ENCODE peak calls at places on chromosomes 4 and X, in four cellular contexts. One of them, this sample, is unnamed.

GRCh38 chr4:2785613-2786012 is 7.3 kb upstream of the SH3BP2 start:
- DNase-seq in HepG2: no peak
- DNase-seq in HCT116: no peak
- DNase-seq in K562: no peak
- DNase-seq in this sample: no peak

GRCh38 chrX:87160435-87161010 is 357.1 kb upstream of the KLHL4 start:
- DNase-seq in HepG2: no peak
- DNase-seq in HCT116: no peak
- DNase-seq in K562: no peak
- DNase-seq in this sample: no peak

GRCh38 chr4:100929753-100930152 is 411.9 kb upstream of the EMCN start:
- DNase-seq in HepG2: no peak
- DNase-seq in HCT116: no peak
- DNase-seq in K562: no peak
- DNase-seq in this sample: no peak

GRCh38 chr4:103375278-103375677 is 177.1 kb upstream of the CENPE start:
- DNase-seq in HepG2: no peak
- DNase-seq in HCT116: peak
- DNase-seq in K562: no peak
- DNase-seq in this sample: no peak

GRCh38 chrX:149540621-149541520 is at the start of gene EOLA1:
- DNase-seq in HepG2: peak
- DNase-seq in HCT116: peak
- DNase-seq in K562: no peak
- DNase-seq in this sample: peak

GRCh38 chrX:47664737-47665136 is 5.8 kb upstream of the UXT start:
- DNase-seq in HepG2: peak
- DNase-seq in HCT116: no peak
- DNase-seq in K562: peak
- DNase-seq in this sample: no peak

GRCh38 chrX:70001708-70002341 is 47.9 kb downstream of the AWAT2 start:
- DNase-seq in HepG2: no peak
- DNase-seq in HCT116: no peak
- DNase-seq in K562: no peak
- DNase-seq in this sample: no peak

GRCh38 chr4:84319124-84319523 is 180.0 kb downstream of the NKX6-1 start:
- DNase-seq in HepG2: no peak
- DNase-seq in HCT116: no peak
- DNase-seq in K562: no peak
- DNase-seq in this sample: no peak

GRCh38 chr4:89266128-89266527 is 41.5 kb downstream of the GPRIN3 start:
- DNase-seq in HepG2: no peak
- DNase-seq in HCT116: no peak
- DNase-seq in K562: no peak
- DNase-seq in this sample: no peak

GRCh38 chr4:1621996-1622637 is 62.0 kb downstream of the FAM53A start:
- DNase-seq in HepG2: no peak
- DNase-seq in HCT116: no peak
- DNase-seq in K562: no peak
- DNase-seq in this sample: no peak

GRCh38 chrX:135275973-135276372 is 24.1 kb downstream of the ETDA start:
- DNase-seq in HepG2: no peak
- DNase-seq in HCT116: no peak
- DNase-seq in K562: no peak
- DNase-seq in this sample: no peak

GRCh38 chr4:134324179-134324578 is 122.6 kb upstream of the PABPC4L start:
- DNase-seq in HepG2: no peak
- DNase-seq in HCT116: no peak
- DNase-seq in K562: no peak
- DNase-seq in this sample: no peak

GRCh38 chr4:10018818-10019438 is 2.4 kb downstream of the SLC2A9 start:
- DNase-seq in HepG2: no peak
- DNase-seq in HCT116: peak
- DNase-seq in K562: peak
- DNase-seq in this sample: peak
- H3K4me3 ChIP-seq in HepG2: peak
- H3K4me3 ChIP-seq in HCT116: peak
- H3K4me3 ChIP-seq in K562: peak
- H3K4me3 ChIP-seq in this sample: peak

GRCh38 chr4:153545822-153546221 is 79.7 kb downstream of the TMEM131L start:
- DNase-seq in HepG2: no peak
- DNase-seq in HCT116: no peak
- DNase-seq in K562: no peak
- DNase-seq in this sample: no peak
- TF ChIP-seq POLR2AphosphoS5 in HepG2: no peak
- TF ChIP-seq POLR2AphosphoS5 in HCT116: no peak
- TF ChIP-seq POLR2AphosphoS5 in K562: no peak
- TF ChIP-seq POLR2AphosphoS5 in this sample: no peak

GRCh38 chr4:97072666-97073065 is 1070.6 kb downstream of the STPG2 start:
- DNase-seq in HepG2: no peak
- DNase-seq in HCT116: no peak
- DNase-seq in K562: no peak
- DNase-seq in this sample: no peak
- TF ChIP-seq TCF7L2 in HepG2: no peak
- TF ChIP-seq TCF7L2 in HCT116: no peak
- TF ChIP-seq TCF7L2 in K562: no peak
- TF ChIP-seq TCF7L2 in this sample: no peak

GRCh38 chrX:9703406-9703805 is 62.2 kb downstream of the GPR143 start:
- DNase-seq in HepG2: no peak
- DNase-seq in HCT116: no peak
- DNase-seq in K562: no peak
- DNase-seq in this sample: no peak

GRCh38 chrX:9708086-9708485 is 57.6 kb downstream of the GPR143 start:
- DNase-seq in HepG2: no peak
- DNase-seq in HCT116: no peak
- DNase-seq in K562: no peak
- DNase-seq in this sample: no peak

GRCh38 chrX:9706426-9706825 is 59.2 kb downstream of the GPR143 start:
- DNase-seq in HepG2: no peak
- DNase-seq in HCT116: no peak
- DNase-seq in K562: no peak
- DNase-seq in this sample: no peak

GRCh38 chrX:9707306-9708015 is 58.2 kb downstream of the GPR143 start:
- DNase-seq in HepG2: no peak
- DNase-seq in HCT116: no peak
- DNase-seq in K562: no peak
- DNase-seq in this sample: no peak

DNA sequence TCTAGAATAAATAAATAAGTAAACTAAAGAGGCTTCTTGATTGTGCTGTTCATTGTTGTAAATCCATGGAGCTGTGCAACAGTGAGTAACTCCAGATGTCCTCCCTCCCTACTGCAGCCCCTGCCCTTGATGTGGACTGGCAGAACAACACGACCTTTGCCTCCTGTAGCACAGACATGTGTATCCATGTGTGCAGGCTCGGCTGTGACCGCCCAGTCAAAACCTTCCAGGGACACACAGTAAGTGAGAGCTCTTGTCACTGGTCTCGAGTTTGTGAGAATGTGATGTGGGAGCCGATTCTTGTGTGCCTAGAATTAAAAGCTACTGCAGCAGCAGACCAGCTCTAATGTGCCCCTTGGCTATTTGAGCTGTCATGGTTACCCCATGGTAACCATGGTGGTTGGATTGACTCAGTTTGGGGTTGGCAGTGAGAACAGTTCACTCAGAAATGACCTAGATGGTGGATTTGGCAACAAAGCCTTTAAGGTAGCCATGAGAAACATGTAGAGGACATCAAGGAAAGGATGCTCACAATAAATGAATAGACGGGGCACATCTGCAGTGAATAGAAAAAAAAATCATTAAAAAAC is 60.7 kb downstream of the GPR143 start:
- DNase-seq in HepG2: no peak
- DNase-seq in HCT116: no peak
- DNase-seq in K562: no peak
- DNase-seq in this sample: no peak
- H3K4me3 ChIP-seq in HepG2: no peak
- H3K4me3 ChIP-seq in HCT116: no peak
- H3K4me3 ChIP-seq in K562: no peak
- H3K4me3 ChIP-seq in this sample: no peak

GRCh38 chrX:129965166-129965565 is 17.3 kb upstream of the BCORL1 start:
- DNase-seq in HepG2: no peak
- DNase-seq in HCT116: no peak
- DNase-seq in K562: no peak
- DNase-seq in this sample: no peak

GRCh38 chrX:129958814-129959492 is 23.5 kb upstream of the BCORL1 start:
- DNase-seq in HepG2: no peak
- DNase-seq in HCT116: no peak
- DNase-seq in K562: no peak
- DNase-seq in this sample: no peak

GRCh38 chrX:129963729-129964128 is 18.7 kb upstream of the BCORL1 start:
- DNase-seq in HepG2: no peak
- DNase-seq in HCT116: no peak
- DNase-seq in K562: no peak
- DNase-seq in this sample: no peak

GRCh38 chrX:129959493-129959832 is 23.0 kb upstream of the BCORL1 start:
- DNase-seq in HepG2: no peak
- DNase-seq in HCT116: no peak
- DNase-seq in K562: peak
- DNase-seq in this sample: no peak

DNA sequence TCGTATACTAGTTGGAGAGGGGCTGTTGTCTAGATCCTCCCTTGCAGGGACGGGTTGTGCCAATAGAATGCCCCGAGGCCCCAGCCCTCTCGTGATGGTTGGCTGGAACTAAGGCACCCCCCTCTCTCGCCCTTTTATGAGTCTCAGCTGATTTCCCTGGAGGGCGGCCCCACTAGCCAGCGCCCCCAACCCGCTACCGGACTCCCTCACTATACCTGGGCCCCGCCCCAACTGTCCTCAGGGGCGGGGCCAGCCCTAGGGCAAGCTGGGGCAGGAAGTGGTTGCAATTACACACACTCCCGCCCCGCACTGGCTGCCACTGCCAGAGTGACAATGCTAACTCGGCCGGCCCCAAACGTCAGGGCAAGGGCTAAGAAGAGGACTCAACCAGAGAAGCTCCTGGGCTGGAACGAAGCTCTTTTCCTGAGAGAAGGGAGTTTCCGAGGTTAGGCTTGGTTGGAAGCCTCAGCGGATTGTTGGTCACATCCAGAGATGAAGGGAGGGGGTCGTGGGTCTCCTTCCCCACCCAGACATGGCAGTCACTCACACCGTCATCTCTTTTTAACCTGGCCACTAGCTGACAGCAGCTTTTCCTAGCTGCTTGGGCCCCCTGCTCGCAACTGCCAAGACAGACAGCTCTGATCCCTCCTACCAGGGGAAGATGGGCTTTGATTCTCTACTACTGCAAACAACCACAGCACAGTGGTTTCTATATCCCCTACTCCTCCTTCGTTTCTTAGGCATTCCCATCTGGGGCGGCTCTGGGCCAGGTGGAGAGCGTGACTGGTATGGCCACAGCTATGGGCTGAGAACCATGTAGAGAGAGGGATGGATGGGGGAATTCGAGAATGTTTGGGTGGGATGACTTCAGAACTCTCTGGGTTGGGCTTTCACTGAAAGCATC is 21.0 kb upstream of the BCORL1 start:
- DNase-seq in HepG2: peak
- DNase-seq in HCT116: peak
- DNase-seq in K562: peak
- DNase-seq in this sample: no peak
- TF ChIP-seq POLR2AphosphoS5 in HepG2: no peak
- TF ChIP-seq POLR2AphosphoS5 in HCT116: peak
- TF ChIP-seq POLR2AphosphoS5 in K562: peak
- TF ChIP-seq POLR2AphosphoS5 in this sample: peak

DNA sequence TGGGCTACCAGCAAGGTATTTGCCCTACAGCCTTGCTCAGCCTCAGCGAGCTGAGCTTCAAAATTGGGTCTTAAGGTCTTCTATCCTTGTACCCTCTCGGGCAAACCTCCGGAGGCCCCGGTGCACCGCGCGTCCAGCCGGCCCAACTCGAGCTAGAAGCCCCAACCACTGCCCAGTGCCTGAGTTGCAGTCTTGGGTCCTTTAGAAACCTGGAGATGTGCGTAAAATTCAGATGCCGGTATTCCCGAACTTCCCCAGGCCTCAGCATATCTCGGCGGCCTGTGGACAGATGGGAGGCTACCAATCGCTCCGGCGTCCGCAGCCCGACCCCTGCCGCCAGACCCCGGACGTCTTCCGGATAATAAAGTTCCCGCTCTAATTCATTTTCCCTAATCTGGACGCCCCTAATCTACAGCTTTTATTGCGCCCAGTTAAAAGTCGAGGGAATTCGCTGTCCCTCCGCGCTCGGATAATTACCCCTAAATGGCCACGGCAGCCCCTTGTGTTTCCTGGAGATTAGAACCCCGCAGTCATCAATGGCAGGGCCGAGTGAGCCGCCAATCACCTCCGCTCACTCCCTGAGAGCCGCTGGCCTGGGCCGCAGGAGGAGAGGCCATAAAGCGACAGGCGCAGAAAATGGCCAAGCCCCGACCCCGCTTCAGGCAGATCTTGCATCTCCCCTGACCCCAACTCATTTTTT is 1.5 kb upstream of the MSX1 start:
- DNase-seq in HepG2: no peak
- DNase-seq in HCT116: no peak
- DNase-seq in K562: no peak
- DNase-seq in this sample: no peak
- TF ChIP-seq TCF7L2 in HepG2: no peak
- TF ChIP-seq TCF7L2 in HCT116: no peak
- TF ChIP-seq TCF7L2 in K562: no peak
- TF ChIP-seq TCF7L2 in this sample: no peak

GRCh38 chr4:32624943-32625603 is 1904.9 kb downstream of the PCDH7 start:
- DNase-seq in HepG2: no peak
- DNase-seq in HCT116: no peak
- DNase-seq in K562: no peak
- DNase-seq in this sample: no peak

DNA sequence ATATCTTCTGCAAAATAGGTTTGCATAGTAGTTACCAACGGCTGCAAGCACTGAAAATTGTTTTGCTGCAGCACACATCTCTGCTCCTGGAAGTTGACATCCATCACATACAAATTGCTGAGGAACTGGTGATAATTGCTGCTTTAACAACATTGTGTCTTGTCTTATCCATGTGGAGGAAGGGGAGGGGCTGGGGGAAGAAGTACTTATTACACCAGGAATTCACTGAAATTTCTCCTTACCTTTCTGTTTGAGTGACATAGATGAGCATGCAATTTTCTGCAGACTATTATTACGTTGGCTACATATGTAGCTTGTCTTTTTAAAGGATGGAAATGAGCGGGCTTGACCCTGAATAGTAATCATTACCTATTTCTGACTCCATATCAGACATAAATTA is 1905.5 kb downstream of the PCDH7 start:
- DNase-seq in HepG2: no peak
- DNase-seq in HCT116: no peak
- DNase-seq in K562: no peak
- DNase-seq in this sample: no peak
- H3K4me3 ChIP-seq in HepG2: no peak
- H3K4me3 ChIP-seq in HCT116: no peak
- H3K4me3 ChIP-seq in K562: no peak
- H3K4me3 ChIP-seq in this sample: no peak

DNA sequence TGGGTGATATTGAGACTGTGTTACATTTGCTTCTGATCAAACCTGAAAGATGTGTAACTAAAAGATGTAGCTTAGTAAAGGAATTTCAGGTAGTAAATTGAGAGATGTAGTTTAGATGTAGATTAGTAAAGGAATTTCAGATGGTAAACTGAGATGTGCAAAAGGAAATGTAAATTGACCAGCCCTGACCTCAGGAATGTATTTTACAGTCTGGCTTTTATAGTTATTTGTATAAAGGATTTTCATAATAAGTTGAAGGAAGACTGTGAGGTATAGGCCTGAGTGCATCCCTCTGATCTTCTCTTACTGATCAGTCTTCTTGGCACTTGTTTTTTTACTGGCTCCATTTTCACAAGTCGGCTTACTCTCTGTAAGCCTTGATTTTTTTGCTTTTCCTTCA is 3.2 kb downstream of the KLHL2 start:
- DNase-seq in HepG2: no peak
- DNase-seq in HCT116: no peak
- DNase-seq in K562: no peak
- DNase-seq in this sample: no peak
- TF ChIP-seq POLR2AphosphoS5 in HepG2: no peak
- TF ChIP-seq POLR2AphosphoS5 in HCT116: no peak
- TF ChIP-seq POLR2AphosphoS5 in K562: no peak
- TF ChIP-seq POLR2AphosphoS5 in this sample: no peak

This sample was measured in Panc1.